ENCODE peak calls at places on chromosomes 6 and 20, in ten cellular contexts. A is adrenal gland; T is WTC11; H is activated CD4-positive, alpha-beta T cell treated with anti-CD3 and anti-CD28 coated beads, Interleukin-2, amount 50 U/mL, for 1 hour; U is M059J; N is NCI-H1105; E is amniotic epithelial cell; X is NCI-H69; J is transverse colon; O is nephron progenitor cell. G is an unnamed sample.

GRCh38 chr6:53532942-53533341 is 12.0 kb downstream of the GCLC start:
- DNase-seq in J (no peak), O (no peak), X (no peak), H (no peak), A (no peak), N (no peak), E (no peak), T (no peak), U (no peak), G (no peak)

GRCh38 chr20:32473231-32474008 is 111.7 kb downstream of the NOL4L start:
- DNase-seq in E (no peak), N (no peak), O (no peak), T (no peak), A (no peak), U (no peak), X (no peak), J (peak; percentile 60), H (no peak), G (no peak)

GRCh38 chr6:25456656-25457055 is 177.5 kb downstream of the CARMIL1 start:
- DNase-seq in T (no peak), E (no peak), J (no peak), U (no peak), O (no peak), H (no peak), X (peak; percentile 65), A (no peak), N (no peak), G (no peak)

GRCh38 chr20:63553933-63554290 is at the start of gene FNDC11:
- DNase-seq in E (no peak), N (no peak), U (no peak), J (peak; percentile 63), A (peak; percentile 41), X (peak; percentile 62), H (peak; percentile 38), T (peak; percentile 75), O (peak; percentile 81), G (no peak)

GRCh38 chr6:35448191-35448590 is 3.9 kb upstream of the FANCE start:
- DNase-seq in A (no peak), E (no peak), T (no peak), H (no peak), U (peak; percentile 48), O (no peak), X (peak; percentile 51), N (no peak), J (no peak), G (no peak)

GRCh38 chr6:30778001-30778400 is 33.7 kb upstream of the IER3 start:
- DNase-seq in T (no peak), O (no peak), U (no peak), N (no peak), H (no peak), J (no peak), A (no peak), E (no peak), X (no peak), G (no peak)

GRCh38 chr6:96980142-96980541 is 55.6 kb downstream of the KLHL32 start:
- DNase-seq in A (no peak), E (no peak), J (no peak), T (no peak), U (no peak), N (no peak), X (no peak), H (no peak), O (no peak), G (no peak)

GRCh38 chr20:62873280-62873679 is 11.7 kb upstream of the TCFL5 start:
- DNase-seq in J (no peak), A (no peak), X (no peak), N (no peak), O (no peak), H (no peak), T (no peak), U (no peak), E (no peak), G (no peak)

GRCh38 chr20:63273635-63274380 is 1.2 kb downstream of the ARFGAP1 start:
- DNase-seq in H (no peak), N (no peak), E (peak; percentile 87), A (no peak), X (peak; percentile 10), T (no peak), J (no peak), U (peak; percentile 94), O (no peak), G (peak; percentile 64)

GRCh38 chr6:75098709-75099108 is 107.1 kb downstream of the COL12A1 start:
- DNase-seq in H (no peak), X (no peak), U (peak; percentile 98), E (peak; percentile 97), T (no peak), J (peak; percentile 47), N (no peak), O (no peak), A (peak; percentile 84), G (peak; percentile 91)

GRCh38 chr6:47029865-47030561 is 12.1 kb downstream of the ADGRF1 start:
- DNase-seq in O (no peak), E (no peak), X (no peak), T (no peak), U (no peak), J (no peak), N (no peak), A (no peak), H (no peak), G (no peak)

GRCh38 chr20:57392512-57393271 is 1.5 kb downstream of the RBM38 start:
- DNase-seq in U (no peak), T (no peak), H (peak; percentile 81), J (peak; percentile 77), N (no peak), O (no peak), A (peak; percentile 49), X (no peak), E (no peak), G (no peak)

GRCh38 chr6:111837007-111837406 is 36.2 kb downstream of the FYN start:
- DNase-seq in A (no peak), O (no peak), N (no peak), H (no peak), E (no peak), U (no peak), J (no peak), T (no peak), X (no peak), G (no peak)

GRCh38 chr6:98530732-98531131 is 303.6 kb upstream of the POU3F2 start:
- DNase-seq in O (no peak), T (no peak), U (no peak), N (no peak), H (no peak), A (no peak), J (no peak), X (no peak), E (no peak), G (no peak)

GRCh38 chr6:24287239-24287638 is 70.6 kb downstream of the DCDC2 start:
- DNase-seq in X (no peak), E (no peak), T (no peak), J (no peak), O (no peak), A (no peak), H (no peak), U (no peak), N (no peak), G (no peak)

GRCh38 chr6:3280091-3280490 is 21.3 kb downstream of the PSMG4 start:
- DNase-seq in E (no peak), X (no peak), O (no peak), T (no peak), J (peak; percentile 6), A (no peak), H (no peak), N (no peak), U (no peak), G (no peak)

GRCh38 chr6:42300701-42301100 is 83.0 kb upstream of the MRPS10 start:
- DNase-seq in A (no peak), E (no peak), H (no peak), U (no peak), J (no peak), X (no peak), T (no peak), O (no peak), N (no peak), G (no peak)

GRCh38 chr20:14197097-14197496 is 140.3 kb downstream of the FLRT3 start:
- DNase-seq in O (no peak), U (peak; percentile 6), X (no peak), J (no peak), N (no peak), T (no peak), H (no peak), E (peak; percentile 86), A (no peak), G (peak; percentile 71)

GRCh38 chr6:137799950-137800568 is 67.0 kb upstream of the TNFAIP3 start:
- DNase-seq in U (peak; percentile 76), E (peak; percentile 78), X (peak; percentile 72), N (peak; percentile 40), T (no peak), H (peak; percentile 60), J (peak; percentile 44), A (peak; percentile 78), O (no peak), G (peak; percentile 34)

GRCh38 chr6:23173231-23173630 is 603.9 kb downstream of the HDGFL1 start:
- DNase-seq in T (no peak), H (no peak), X (no peak), A (no peak), E (no peak), O (no peak), N (no peak), U (peak; percentile 19), J (no peak), G (no peak)

GRCh38 chr6:63649269-63649668 is 13.7 kb downstream of the PHF3 start:
- DNase-seq in A (no peak), H (no peak), J (no peak), X (no peak), T (no peak), O (no peak), U (no peak), E (no peak), N (no peak), G (no peak)

GRCh38 chr20:24737212-24737850 is 211.7 kb upstream of the CST7 start:
- DNase-seq in A (no peak), U (no peak), X (no peak), N (no peak), J (no peak), E (no peak), H (no peak), O (no peak), T (no peak), G (no peak)

GRCh38 chr6:168217880-168218537 is 101.6 kb downstream of the DACT2 start:
- DNase-seq in A (no peak), H (no peak), U (no peak), X (peak; percentile 12), T (no peak), O (no peak), E (no peak), N (peak; percentile 91), J (no peak), G (no peak)

GRCh38 chr6:3915076-3915791 is 66.1 kb downstream of the FAM50B start:
- DNase-seq in E (no peak), U (no peak), J (no peak), A (no peak), O (no peak), H (no peak), T (no peak), N (no peak), X (no peak), G (no peak)

GRCh38 chr20:17646209-17646717 is 35.8 kb downstream of the RRBP1 start:
- DNase-seq in T (no peak), E (peak; percentile 28), H (no peak), U (no peak), X (peak; percentile 34), J (no peak), N (peak; percentile 59), A (peak; percentile 84), O (no peak), G (no peak)

GRCh38 chr6:5626727-5627426 is 365.6 kb downstream of the FARS2 start:
- DNase-seq in H (no peak), N (no peak), U (no peak), A (no peak), T (no peak), X (no peak), J (no peak), O (no peak), E (no peak), G (no peak)

GRCh38 chr6:28134015-28134414 is 7.7 kb upstream of the ZKSCAN8 start:
- DNase-seq in H (no peak), E (peak; percentile 23), X (peak; percentile 48), N (peak; percentile 20), O (no peak), A (peak; percentile 22), U (peak; percentile 63), J (no peak), T (no peak), G (peak; percentile 7)